ENCODE peak calls at places on chromosomes 7 and 10, in six cellular contexts. D is central memory CD4-positive, alpha-beta T cell; R is brain microvascular endothelial cell; J is nephron progenitor cell; A is H9; T is putamen. O is an unnamed sample.

GRCh38 chr10:50375051-50375452 is 123.7 kb upstream of the ASAH2 start:
- DNase-seq in A (no peak), R (no peak), J (no peak), T (no peak), D (no peak), O (no peak)

GRCh38 chr7:100827330-100828226 is at the start of gene EPHB4:
- DNase-seq in R (peak), D (no peak), T (no peak), J (peak), A (peak), O (no peak)

GRCh38 chr10:117699436-117700075 is 157.0 kb downstream of the EMX2 start:
- DNase-seq in A (no peak), D (no peak), R (no peak), T (no peak), J (no peak), O (no peak)

GRCh38 chr7:142231716-142232115 is 26.1 kb downstream of the PRSS58 start:
- DNase-seq in R (no peak), J (peak), T (no peak), A (peak), D (no peak), O (no peak)

GRCh38 chr7:132354527-132354926 is 221.7 kb downstream of the PLXNA4 start:
- DNase-seq in T (no peak), J (no peak), A (no peak), R (no peak), D (no peak), O (no peak)

GRCh38 chr10:63866075-63866746 is 345.0 kb downstream of the REEP3 start:
- DNase-seq in T (peak), A (peak), R (peak), D (peak), J (peak), O (peak)

GRCh38 chr7:133081119-133081604 is 728 bp downstream of the CHCHD3 start:
- DNase-seq in R (peak), T (no peak), J (peak), D (no peak), A (no peak), O (no peak)

GRCh38 chr10:3566627-3567026 is 218.4 kb downstream of the KLF6 start:
- DNase-seq in T (no peak), A (no peak), J (no peak), R (no peak), D (no peak), O (no peak)

GRCh38 chr10:4771554-4772201 is 54.3 kb upstream of the AKR1E2 start:
- DNase-seq in D (no peak), T (no peak), J (no peak), R (peak), A (no peak), O (no peak)

GRCh38 chr10:108601856-108602255 is 1321.5 kb downstream of the XPNPEP1 start:
- DNase-seq in J (no peak), D (no peak), A (no peak), T (no peak), R (no peak), O (no peak)

GRCh38 chr7:135374736-135375135 is 135.2 kb downstream of the CNOT4 start:
- DNase-seq in D (no peak), T (no peak), R (no peak), J (no peak), A (no peak), O (no peak)

GRCh38 chr10:124001391-124002260 is 91.8 kb downstream of the CHST15 start:
- DNase-seq in A (no peak), J (no peak), D (no peak), T (no peak), R (no peak), O (no peak)

O was measured in CD4-positive, alpha-beta memory T cell.